ENCODE peak calls at places on chromosomes 1 and 21, in eight cellular contexts. One of them, this sample, is unnamed.

GRCh38 chr1:162996261-162996660 is 72.9 kb upstream of the RGS4 start:
- DNase-seq in kidney epithelial cell: no peak
- DNase-seq in AG08396: no peak
- DNase-seq in SHP77: no peak
- DNase-seq in HEK293T: no peak
- DNase-seq in T-helper 2 cell: no peak
- DNase-seq in GM12865: no peak
- DNase-seq in SJCRH30: no peak
- DNase-seq in this sample: peak

GRCh38 chr1:89566761-89567174 is 42.1 kb downstream of the LRRC8B start:
- DNase-seq in AG08396: no peak
- DNase-seq in SHP77: peak
- DNase-seq in T-helper 2 cell: no peak
- DNase-seq in HEK293T: peak
- DNase-seq in SJCRH30: no peak
- DNase-seq in GM12865: no peak
- DNase-seq in kidney epithelial cell: no peak
- DNase-seq in this sample: peak

GRCh38 chr1:179230251-179230650 is 774 bp upstream of the ABL2 start:
- DNase-seq in T-helper 2 cell: no peak
- DNase-seq in kidney epithelial cell: no peak
- DNase-seq in SJCRH30: peak
- DNase-seq in SHP77: no peak
- DNase-seq in AG08396: peak
- DNase-seq in HEK293T: no peak
- DNase-seq in GM12865: no peak
- DNase-seq in this sample: peak

GRCh38 chr1:230191079-230191478 is 124.0 kb downstream of the GALNT2 start:
- DNase-seq in GM12865: no peak
- DNase-seq in HEK293T: no peak
- DNase-seq in T-helper 2 cell: no peak
- DNase-seq in kidney epithelial cell: no peak
- DNase-seq in SJCRH30: no peak
- DNase-seq in SHP77: no peak
- DNase-seq in AG08396: peak
- DNase-seq in this sample: peak

GRCh38 chr1:43482240-43482639 is 28.5 kb upstream of the HYI start:
- DNase-seq in kidney epithelial cell: no peak
- DNase-seq in T-helper 2 cell: no peak
- DNase-seq in GM12865: no peak
- DNase-seq in SHP77: no peak
- DNase-seq in AG08396: no peak
- DNase-seq in SJCRH30: no peak
- DNase-seq in HEK293T: no peak
- DNase-seq in this sample: peak

GRCh38 chr1:21350132-21350885 is 60.0 kb upstream of the ECE1 start:
- DNase-seq in SHP77: no peak
- DNase-seq in T-helper 2 cell: no peak
- DNase-seq in GM12865: no peak
- DNase-seq in AG08396: no peak
- DNase-seq in SJCRH30: no peak
- DNase-seq in HEK293T: no peak
- DNase-seq in kidney epithelial cell: no peak
- DNase-seq in this sample: no peak

GRCh38 chr1:51636765-51637522 is 20.1 kb downstream of the OSBPL9 start:
- DNase-seq in T-helper 2 cell: no peak
- DNase-seq in AG08396: no peak
- DNase-seq in kidney epithelial cell: peak
- DNase-seq in SHP77: no peak
- DNase-seq in GM12865: no peak
- DNase-seq in SJCRH30: peak
- DNase-seq in HEK293T: no peak
- DNase-seq in this sample: peak

GRCh38 chr1:205667909-205668643 is 12.2 kb downstream of the SLC45A3 start:
- DNase-seq in kidney epithelial cell: no peak
- DNase-seq in HEK293T: no peak
- DNase-seq in T-helper 2 cell: no peak
- DNase-seq in GM12865: peak
- DNase-seq in SJCRH30: no peak
- DNase-seq in AG08396: no peak
- DNase-seq in SHP77: no peak
- DNase-seq in this sample: no peak

GRCh38 chr1:10085076-10085475 is 52.3 kb downstream of the UBE4B start:
- DNase-seq in kidney epithelial cell: no peak
- DNase-seq in HEK293T: no peak
- DNase-seq in T-helper 2 cell: no peak
- DNase-seq in GM12865: no peak
- DNase-seq in SHP77: no peak
- DNase-seq in SJCRH30: no peak
- DNase-seq in AG08396: no peak
- DNase-seq in this sample: no peak

GRCh38 chr1:158931055-158931737 is at the start of gene PYHIN1:
- DNase-seq in AG08396: no peak
- DNase-seq in SJCRH30: no peak
- DNase-seq in kidney epithelial cell: no peak
- DNase-seq in SHP77: no peak
- DNase-seq in T-helper 2 cell: peak
- DNase-seq in GM12865: peak
- DNase-seq in HEK293T: no peak
- DNase-seq in this sample: no peak

GRCh38 chr1:113530021-113530420 is 139.7 kb downstream of the MAGI3 start:
- DNase-seq in SJCRH30: no peak
- DNase-seq in T-helper 2 cell: no peak
- DNase-seq in GM12865: no peak
- DNase-seq in AG08396: no peak
- DNase-seq in HEK293T: no peak
- DNase-seq in kidney epithelial cell: no peak
- DNase-seq in SHP77: no peak
- DNase-seq in this sample: no peak

GRCh38 chr1:15703562-15703961 is 19.4 kb downstream of the PLEKHM2 start:
- DNase-seq in kidney epithelial cell: peak
- DNase-seq in GM12865: no peak
- DNase-seq in SJCRH30: no peak
- DNase-seq in AG08396: peak
- DNase-seq in HEK293T: no peak
- DNase-seq in SHP77: no peak
- DNase-seq in T-helper 2 cell: no peak
- DNase-seq in this sample: peak

GRCh38 chr1:117257291-117257690 is 46.6 kb upstream of the VTCN1 start:
- DNase-seq in SJCRH30: no peak
- DNase-seq in T-helper 2 cell: no peak
- DNase-seq in AG08396: no peak
- DNase-seq in GM12865: no peak
- DNase-seq in kidney epithelial cell: no peak
- DNase-seq in SHP77: no peak
- DNase-seq in HEK293T: no peak
- DNase-seq in this sample: no peak

GRCh38 chr1:24955161-24955560 is 25.1 kb upstream of the RUNX3 start:
- DNase-seq in HEK293T: no peak
- DNase-seq in kidney epithelial cell: no peak
- DNase-seq in AG08396: no peak
- DNase-seq in T-helper 2 cell: no peak
- DNase-seq in SJCRH30: no peak
- DNase-seq in SHP77: no peak
- DNase-seq in GM12865: peak
- DNase-seq in this sample: no peak

GRCh38 chr21:29704719-29705118 is 235.1 kb downstream of the GRIK1 start:
- DNase-seq in HEK293T: no peak
- DNase-seq in T-helper 2 cell: no peak
- DNase-seq in GM12865: no peak
- DNase-seq in SHP77: no peak
- DNase-seq in AG08396: no peak
- DNase-seq in kidney epithelial cell: no peak
- DNase-seq in SJCRH30: no peak
- DNase-seq in this sample: peak

GRCh38 chr1:26263212-26263611 is 16.7 kb upstream of the SH3BGRL3 start:
- DNase-seq in kidney epithelial cell: no peak
- DNase-seq in SJCRH30: no peak
- DNase-seq in AG08396: no peak
- DNase-seq in SHP77: no peak
- DNase-seq in GM12865: no peak
- DNase-seq in HEK293T: no peak
- DNase-seq in T-helper 2 cell: no peak
- DNase-seq in this sample: no peak

GRCh38 chr1:231493421-231494185 is 34.9 kb upstream of the TSNAX start:
- DNase-seq in T-helper 2 cell: no peak
- DNase-seq in AG08396: no peak
- DNase-seq in SHP77: no peak
- DNase-seq in GM12865: peak
- DNase-seq in HEK293T: no peak
- DNase-seq in SJCRH30: no peak
- DNase-seq in kidney epithelial cell: no peak
- DNase-seq in this sample: peak

GRCh38 chr1:61448934-61449368 is 276.0 kb downstream of the TM2D1 start:
- DNase-seq in SHP77: no peak
- DNase-seq in HEK293T: no peak
- DNase-seq in SJCRH30: no peak
- DNase-seq in T-helper 2 cell: no peak
- DNase-seq in kidney epithelial cell: no peak
- DNase-seq in GM12865: no peak
- DNase-seq in AG08396: no peak
- DNase-seq in this sample: peak

GRCh38 chr1:145711213-145711651 is 4.1 kb upstream of the PDZK1 start:
- DNase-seq in SJCRH30: no peak
- DNase-seq in GM12865: no peak
- DNase-seq in HEK293T: no peak
- DNase-seq in AG08396: no peak
- DNase-seq in kidney epithelial cell: peak
- DNase-seq in SHP77: no peak
- DNase-seq in T-helper 2 cell: no peak
- DNase-seq in this sample: no peak